ENCODE peak calls at places on chromosomes 2 and 18, in seven cellular contexts. U is fibroblast of pulmonary artery, O is fibroblast of lung, S is Daoy, L is spleen, Z is GM23248, A is hypothalamus. K is an unnamed sample.

GRCh38 chr18:6959110-6959509 is 158.5 kb downstream of the LAMA1 start:
- DNase-seq in U (no peak), O (no peak), S (no peak), L (no peak), Z (no peak), A (no peak), K (no peak)

GRCh38 chr2:9205963-9206948 is at the start of gene ASAP2:
- DNase-seq in U (peak), O (peak), S (peak), L (peak), Z (peak), A (no peak), K (peak)

GRCh38 chr2:144683955-144684354 is 164.0 kb upstream of the ZEB2 start:
- DNase-seq in U (no peak), O (no peak), S (no peak), L (no peak), Z (no peak), A (no peak), K (peak)

GRCh38 chr2:65913914-65914786 is 481.8 kb upstream of the SPRED2 start:
- DNase-seq in U (no peak), O (no peak), S (no peak), L (no peak), Z (no peak), A (no peak), K (no peak)

GRCh38 chr2:186862869-186863709 is 14.1 kb upstream of the ZSWIM2 start:
- DNase-seq in U (peak), O (peak), S (peak), L (no peak), Z (peak), A (no peak), K (peak)

GRCh38 chr2:70242552-70242951 is 5.9 kb downstream of the TIA1 start:
- DNase-seq in U (no peak), O (no peak), S (no peak), L (no peak), Z (no peak), A (no peak), K (no peak)

GRCh38 chr2:157498501-157498900 is 54.6 kb upstream of the CYTIP start:
- DNase-seq in U (no peak), O (no peak), S (no peak), L (no peak), Z (no peak), A (no peak), K (no peak)

GRCh38 chr2:241796610-241797138 is 12.3 kb upstream of the NEU4 start:
- DNase-seq in U (no peak), O (no peak), S (peak), L (peak), Z (no peak), A (no peak), K (no peak)

GRCh38 chr18:61988100-61988499 is 95.3 kb upstream of the RNF152 start:
- DNase-seq in U (no peak), O (peak), S (no peak), L (no peak), Z (no peak), A (no peak), K (no peak)

GRCh38 chr18:7169601-7170000 is 52.0 kb upstream of the LAMA1 start:
- DNase-seq in U (no peak), O (no peak), S (no peak), L (peak), Z (no peak), A (no peak), K (no peak)